ENCODE peak calls at places on chromosomes 2 and 18, in ten cellular contexts. One of them, this sample, is unnamed.

GRCh38 chr2:10385933-10386773 is 62.0 kb downstream of the ODC1 start:
- DNase-seq in GM23338: no peak
- DNase-seq in breast epithelium: no peak
- DNase-seq in prostate gland: no peak
- DNase-seq in suprapubic skin: no peak
- DNase-seq in transverse colon: no peak
- DNase-seq in K562: no peak
- DNase-seq in endothelial cell of umbilical vein: no peak
- DNase-seq in SK-N-SH: no peak
- DNase-seq in HepG2: peak; percentile 34
- DNase-seq in this sample: no peak

GRCh38 chr2:203022751-203023150 is 8.1 kb downstream of the NBEAL1 start:
- DNase-seq in transverse colon: no peak
- DNase-seq in endothelial cell of umbilical vein: no peak
- DNase-seq in prostate gland: no peak
- DNase-seq in HepG2: no peak
- DNase-seq in K562: no peak
- DNase-seq in suprapubic skin: no peak
- DNase-seq in breast epithelium: no peak
- DNase-seq in GM23338: no peak
- DNase-seq in SK-N-SH: no peak
- DNase-seq in this sample: no peak

GRCh38 chr2:20931346-20931745 is 108.4 kb upstream of the LDAH start:
- DNase-seq in SK-N-SH: no peak
- DNase-seq in breast epithelium: no peak
- DNase-seq in GM23338: no peak
- DNase-seq in K562: no peak
- DNase-seq in transverse colon: no peak
- DNase-seq in endothelial cell of umbilical vein: no peak
- DNase-seq in HepG2: no peak
- DNase-seq in suprapubic skin: no peak
- DNase-seq in prostate gland: no peak
- DNase-seq in this sample: no peak

GRCh38 chr2:120831891-120832290 is 96.2 kb downstream of the GLI2 start:
- DNase-seq in GM23338: no peak
- DNase-seq in suprapubic skin: no peak
- DNase-seq in HepG2: no peak
- DNase-seq in prostate gland: no peak
- DNase-seq in K562: no peak
- DNase-seq in breast epithelium: no peak
- DNase-seq in SK-N-SH: no peak
- DNase-seq in transverse colon: no peak
- DNase-seq in endothelial cell of umbilical vein: no peak
- DNase-seq in this sample: peak; percentile 61

GRCh38 chr2:141957827-141958440 is 172.9 kb downstream of the LRP1B start:
- DNase-seq in prostate gland: no peak
- DNase-seq in HepG2: no peak
- DNase-seq in SK-N-SH: no peak
- DNase-seq in breast epithelium: no peak
- DNase-seq in K562: no peak
- DNase-seq in transverse colon: no peak
- DNase-seq in endothelial cell of umbilical vein: no peak
- DNase-seq in GM23338: no peak
- DNase-seq in suprapubic skin: no peak
- DNase-seq in this sample: no peak

GRCh38 chr18:41077076-41077475 is 878.0 kb upstream of the PIK3C3 start:
- DNase-seq in K562: no peak
- DNase-seq in SK-N-SH: no peak
- DNase-seq in HepG2: no peak
- DNase-seq in endothelial cell of umbilical vein: no peak
- DNase-seq in suprapubic skin: no peak
- DNase-seq in prostate gland: no peak
- DNase-seq in transverse colon: no peak
- DNase-seq in breast epithelium: no peak
- DNase-seq in GM23338: no peak
- DNase-seq in this sample: no peak

GRCh38 chr2:27717070-27717453 is 53.4 kb downstream of the SLC4A1AP start:
- DNase-seq in endothelial cell of umbilical vein: no peak
- DNase-seq in SK-N-SH: peak; percentile 65
- DNase-seq in transverse colon: no peak
- DNase-seq in HepG2: no peak
- DNase-seq in GM23338: peak; percentile 19
- DNase-seq in prostate gland: no peak
- DNase-seq in suprapubic skin: no peak
- DNase-seq in K562: no peak
- DNase-seq in breast epithelium: peak; percentile 66
- DNase-seq in this sample: no peak

GRCh38 chr2:136013962-136014361 is 28.5 kb upstream of the DARS1 start:
- DNase-seq in SK-N-SH: no peak
- DNase-seq in suprapubic skin: no peak
- DNase-seq in prostate gland: no peak
- DNase-seq in endothelial cell of umbilical vein: peak; percentile 74
- DNase-seq in K562: no peak
- DNase-seq in GM23338: no peak
- DNase-seq in breast epithelium: no peak
- DNase-seq in HepG2: peak; percentile 39
- DNase-seq in transverse colon: no peak
- DNase-seq in this sample: no peak

GRCh38 chr2:8583400-8584173 is 98.3 kb upstream of the ID2 start:
- DNase-seq in HepG2: peak; percentile 79
- DNase-seq in GM23338: peak; percentile 96
- DNase-seq in breast epithelium: peak; percentile 68
- DNase-seq in suprapubic skin: peak; percentile 93
- DNase-seq in transverse colon: peak; percentile 99
- DNase-seq in prostate gland: peak; percentile 97
- DNase-seq in K562: peak; percentile 99
- DNase-seq in SK-N-SH: no peak
- DNase-seq in endothelial cell of umbilical vein: peak; percentile 38
- DNase-seq in this sample: peak; percentile 98

GRCh38 chr2:237697586-237698337 is 70.4 kb downstream of the LRRFIP1 start:
- DNase-seq in breast epithelium: no peak
- DNase-seq in suprapubic skin: no peak
- DNase-seq in prostate gland: no peak
- DNase-seq in transverse colon: no peak
- DNase-seq in GM23338: peak; percentile 49
- DNase-seq in HepG2: no peak
- DNase-seq in K562: no peak
- DNase-seq in endothelial cell of umbilical vein: peak; percentile 71
- DNase-seq in SK-N-SH: no peak
- DNase-seq in this sample: peak; percentile 80

GRCh38 chr2:31972059-31972458 is 38.7 kb downstream of the MEMO1 start:
- DNase-seq in prostate gland: no peak
- DNase-seq in K562: no peak
- DNase-seq in suprapubic skin: no peak
- DNase-seq in transverse colon: no peak
- DNase-seq in HepG2: no peak
- DNase-seq in SK-N-SH: no peak
- DNase-seq in endothelial cell of umbilical vein: no peak
- DNase-seq in breast epithelium: no peak
- DNase-seq in GM23338: no peak
- DNase-seq in this sample: no peak

GRCh38 chr2:46293466-46293865 is 3.7 kb upstream of the EPAS1 start:
- DNase-seq in prostate gland: no peak
- DNase-seq in K562: no peak
- DNase-seq in HepG2: no peak
- DNase-seq in breast epithelium: no peak
- DNase-seq in SK-N-SH: no peak
- DNase-seq in transverse colon: no peak
- DNase-seq in endothelial cell of umbilical vein: no peak
- DNase-seq in suprapubic skin: peak; percentile 7
- DNase-seq in GM23338: no peak
- DNase-seq in this sample: no peak

GRCh38 chr2:46284812-46285211 is 12.4 kb upstream of the EPAS1 start:
- DNase-seq in SK-N-SH: no peak
- DNase-seq in endothelial cell of umbilical vein: no peak
- DNase-seq in HepG2: no peak
- DNase-seq in K562: no peak
- DNase-seq in suprapubic skin: no peak
- DNase-seq in prostate gland: no peak
- DNase-seq in GM23338: no peak
- DNase-seq in breast epithelium: no peak
- DNase-seq in transverse colon: no peak
- DNase-seq in this sample: no peak

GRCh38 chr2:46294185-46294836 is 2.9 kb upstream of the EPAS1 start:
- DNase-seq in GM23338: peak; percentile 85
- DNase-seq in prostate gland: no peak
- DNase-seq in transverse colon: peak; percentile 47
- DNase-seq in K562: peak; percentile 63
- DNase-seq in HepG2: no peak
- DNase-seq in suprapubic skin: peak; percentile 74
- DNase-seq in endothelial cell of umbilical vein: peak; percentile 44
- DNase-seq in breast epithelium: no peak
- DNase-seq in SK-N-SH: peak; percentile 77
- DNase-seq in this sample: no peak

GRCh38 chr2:46286715-46287114 is 10.5 kb upstream of the EPAS1 start:
- DNase-seq in endothelial cell of umbilical vein: no peak
- DNase-seq in GM23338: no peak
- DNase-seq in K562: no peak
- DNase-seq in SK-N-SH: no peak
- DNase-seq in HepG2: no peak
- DNase-seq in suprapubic skin: no peak
- DNase-seq in prostate gland: peak; percentile 24
- DNase-seq in breast epithelium: no peak
- DNase-seq in transverse colon: peak; percentile 41
- DNase-seq in this sample: no peak

DNA sequence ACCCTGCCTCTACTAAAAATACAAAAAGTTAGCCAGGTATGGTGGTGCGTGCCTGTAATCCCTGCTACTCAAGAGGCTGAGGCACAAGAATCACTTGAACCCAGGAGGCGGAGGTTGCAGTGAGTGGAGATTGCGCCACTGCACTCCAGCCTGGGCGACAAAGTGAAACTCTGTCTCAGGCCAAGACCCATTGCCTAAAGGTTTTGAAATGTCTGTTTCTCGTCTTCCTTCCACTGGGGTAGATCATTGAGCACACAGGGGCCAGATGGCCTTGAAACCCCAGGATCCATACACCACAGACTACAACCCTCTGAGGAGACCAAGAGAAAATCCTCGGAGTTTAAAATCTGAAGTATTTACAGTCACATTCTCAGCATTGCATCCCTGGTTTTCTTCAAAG is 7.2 kb upstream of the EPAS1 start:
- DNase-seq in prostate gland: no peak
- DNase-seq in SK-N-SH: no peak
- DNase-seq in HepG2: no peak
- DNase-seq in K562: no peak
- DNase-seq in endothelial cell of umbilical vein: no peak
- DNase-seq in breast epithelium: no peak
- DNase-seq in suprapubic skin: no peak
- DNase-seq in transverse colon: no peak
- DNase-seq in GM23338: no peak
- DNase-seq in this sample: no peak
- H3K4me1 ChIP-seq in prostate gland: peaks cover 6% of the 10 kb centered on the region
- H3K4me1 ChIP-seq in SK-N-SH: no peaks in the 10 kb centered on the region
- H3K4me1 ChIP-seq in HepG2: peaks cover 7% of the 10 kb centered on the region
- H3K4me1 ChIP-seq in K562: peaks cover 3% of the 10 kb centered on the region
- H3K4me1 ChIP-seq in endothelial cell of umbilical vein: no peaks in the 10 kb centered on the region
- H3K4me1 ChIP-seq in breast epithelium: no peaks in the 10 kb centered on the region
- H3K4me1 ChIP-seq in suprapubic skin: peaks cover 9% of the 10 kb centered on the region
- H3K4me1 ChIP-seq in transverse colon: peaks cover 6% of the 10 kb centered on the region
- H3K4me1 ChIP-seq in GM23338: peaks cover 4% of the 10 kb centered on the region
- H3K4me1 ChIP-seq in this sample: peaks cover 3% of the 10 kb centered on the region

DNA sequence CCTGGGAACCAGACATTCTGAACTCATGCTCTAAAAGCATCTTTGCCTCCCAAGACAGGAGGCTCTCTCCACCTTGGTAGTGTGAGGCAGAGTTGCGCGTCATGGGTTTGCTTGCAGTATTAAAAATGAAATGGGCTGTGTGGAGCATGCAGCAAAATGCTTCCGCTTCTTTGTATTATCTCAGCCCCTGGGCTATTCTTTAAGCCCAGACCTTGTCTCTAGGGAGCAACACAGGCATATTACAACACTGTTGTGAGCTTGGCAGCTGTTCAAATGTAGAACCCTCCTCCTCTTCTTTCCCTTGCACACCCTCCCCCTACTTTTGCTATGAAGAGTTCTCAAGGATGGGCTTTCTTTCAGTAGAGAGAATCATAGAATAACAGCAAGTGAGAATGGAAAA is 185.1 kb upstream of the LHCGR start:
- DNase-seq in K562: no peak
- DNase-seq in SK-N-SH: peak; percentile 30
- DNase-seq in transverse colon: no peak
- DNase-seq in HepG2: no peak
- DNase-seq in breast epithelium: no peak
- DNase-seq in endothelial cell of umbilical vein: no peak
- DNase-seq in suprapubic skin: no peak
- DNase-seq in GM23338: no peak
- DNase-seq in prostate gland: no peak
- DNase-seq in this sample: no peak
- TF ChIP-seq POLR2AphosphoS5 in K562: no peak
- TF ChIP-seq POLR2AphosphoS5 in SK-N-SH: no peak
- TF ChIP-seq POLR2AphosphoS5 in transverse colon: no peak
- TF ChIP-seq POLR2AphosphoS5 in HepG2: no peak
- TF ChIP-seq POLR2AphosphoS5 in breast epithelium: no peak
- TF ChIP-seq POLR2AphosphoS5 in endothelial cell of umbilical vein: no peak
- TF ChIP-seq POLR2AphosphoS5 in suprapubic skin: no peak
- TF ChIP-seq POLR2AphosphoS5 in GM23338: no peak
- TF ChIP-seq POLR2AphosphoS5 in prostate gland: no peak
- TF ChIP-seq POLR2AphosphoS5 in this sample: no peak

DNA sequence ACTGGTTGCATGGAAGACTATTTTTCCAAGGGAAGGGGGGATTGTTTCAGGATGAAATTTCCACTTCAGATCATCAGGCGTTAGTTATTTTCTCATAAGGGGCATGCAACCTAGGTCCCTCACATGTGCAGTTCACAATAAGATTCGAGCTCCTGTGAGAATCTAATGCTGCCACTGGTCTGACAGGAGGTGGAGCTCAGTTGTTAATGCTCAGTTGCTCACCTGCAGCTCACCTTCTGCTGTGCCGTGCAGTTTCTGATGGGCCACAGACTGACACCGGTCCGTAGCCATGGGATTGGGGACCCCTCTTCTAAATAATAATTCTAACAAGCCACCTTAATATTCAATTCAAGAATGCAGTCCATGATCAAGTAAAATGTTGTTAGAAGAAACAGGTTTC is 34.9 kb downstream of the PLCL1 start:
- DNase-seq in breast epithelium: no peak
- DNase-seq in SK-N-SH: no peak
- DNase-seq in GM23338: no peak
- DNase-seq in endothelial cell of umbilical vein: no peak
- DNase-seq in prostate gland: no peak
- DNase-seq in HepG2: no peak
- DNase-seq in transverse colon: no peak
- DNase-seq in K562: no peak
- DNase-seq in suprapubic skin: no peak
- DNase-seq in this sample: no peak
- H3K4me1 ChIP-seq in breast epithelium: no peaks in the 10 kb centered on the region
- H3K4me1 ChIP-seq in SK-N-SH: no peaks in the 10 kb centered on the region
- H3K4me1 ChIP-seq in GM23338: no peaks in the 10 kb centered on the region
- H3K4me1 ChIP-seq in endothelial cell of umbilical vein: no peaks in the 10 kb centered on the region
- H3K4me1 ChIP-seq in prostate gland: no peaks in the 10 kb centered on the region
- H3K4me1 ChIP-seq in HepG2: no peaks in the 10 kb centered on the region
- H3K4me1 ChIP-seq in transverse colon: peaks cover 12% of the 10 kb centered on the region
- H3K4me1 ChIP-seq in K562: no peaks in the 10 kb centered on the region
- H3K4me1 ChIP-seq in suprapubic skin: peaks cover 5% of the 10 kb centered on the region
- H3K4me1 ChIP-seq in this sample: no peaks in the 10 kb centered on the region

DNA sequence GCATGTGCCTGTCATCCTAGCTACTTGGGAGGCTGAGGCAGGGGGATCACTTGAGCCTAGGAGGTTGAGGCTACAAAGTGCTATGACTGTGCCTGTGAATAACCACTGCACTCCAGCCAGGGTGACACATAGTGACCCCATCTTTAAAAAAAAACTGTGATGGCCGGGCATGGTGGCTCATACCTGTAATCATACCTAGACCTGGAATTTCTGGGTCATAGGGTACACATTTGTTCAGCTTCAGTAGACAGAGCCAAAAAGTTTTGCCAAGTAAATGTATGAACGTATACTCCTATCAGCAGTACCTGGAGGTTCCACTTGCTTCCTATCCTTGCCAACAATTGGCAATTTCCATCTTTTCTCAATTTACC is 6.4 kb upstream of the IGFBP2 start:
- DNase-seq in GM23338: no peak
- DNase-seq in breast epithelium: no peak
- DNase-seq in SK-N-SH: no peak
- DNase-seq in K562: no peak
- DNase-seq in suprapubic skin: no peak
- DNase-seq in HepG2: no peak
- DNase-seq in transverse colon: no peak
- DNase-seq in endothelial cell of umbilical vein: no peak
- DNase-seq in prostate gland: no peak
- DNase-seq in this sample: no peak
- TF ChIP-seq POLR2AphosphoS5 in GM23338: no peak
- TF ChIP-seq POLR2AphosphoS5 in breast epithelium: no peak
- TF ChIP-seq POLR2AphosphoS5 in SK-N-SH: no peak
- TF ChIP-seq POLR2AphosphoS5 in K562: no peak
- TF ChIP-seq POLR2AphosphoS5 in suprapubic skin: no peak
- TF ChIP-seq POLR2AphosphoS5 in HepG2: no peak
- TF ChIP-seq POLR2AphosphoS5 in transverse colon: no peak
- TF ChIP-seq POLR2AphosphoS5 in endothelial cell of umbilical vein: no peak
- TF ChIP-seq POLR2AphosphoS5 in prostate gland: no peak
- TF ChIP-seq POLR2AphosphoS5 in this sample: no peak